ENCODE peak calls at places on chromosomes 3 and 15, in seven cellular contexts. R is HCT116, L is stomach, X is H1, M is HepG2, H is IMR-90, U is heart left ventricle. O is an unnamed sample. For H3K4me1, the result is how much of the 10 kb centered on the place peaks cover.

GRCh38 chr3:89380006-89380405 is 272.6 kb downstream of the EPHA3 start:
- DNase-seq in R (no peak), L (no peak), X (no peak), M (no peak), H (peak), U (no peak), O (no peak)

GRCh38 chr3:30625541-30626438 is 19.4 kb downstream of the TGFBR2 start:
- DNase-seq in R (peak), L (no peak), X (no peak), M (peak), H (peak), U (no peak), O (no peak)

GRCh38 chr3:171457263-171458055 is 2.7 kb downstream of the TNIK start:
- DNase-seq in R (no peak), L (no peak), X (no peak), M (no peak), H (no peak), U (no peak), O (no peak)

GRCh38 chr15:58448906-58449305 is 17.1 kb downstream of the LIPC start:
- DNase-seq in R (no peak), L (no peak), X (no peak), M (no peak), H (no peak), U (no peak), O (no peak)

GRCh38 chr3:172630316-172630715 is 80.6 kb downstream of the NCEH1 start:
- DNase-seq in R (no peak), L (no peak), X (no peak), M (no peak), H (no peak), U (no peak), O (no peak)

GRCh38 chr3:31294430-31295149 is 238.1 kb upstream of the STT3B start:
- DNase-seq in R (no peak), L (no peak), X (no peak), M (no peak), H (peak), U (no peak), O (no peak)

GRCh38 chr15:79122943-79123342 is 32.4 kb upstream of the RASGRF1 start:
- DNase-seq in R (no peak), L (no peak), X (no peak), M (no peak), H (no peak), U (no peak), O (no peak)

GRCh38 chr3:30426319-30426993 is 179.9 kb upstream of the TGFBR2 start:
- DNase-seq in R (no peak), L (no peak), X (no peak), M (no peak), H (peak), U (peak), O (peak)

GRCh38 chr15:66169023-66169422 is 84.5 kb downstream of the MEGF11 start:
- DNase-seq in R (no peak), L (no peak), X (no peak), M (no peak), H (no peak), U (no peak), O (no peak)

GRCh38 chr15:76158250-76158649 is 98.5 kb downstream of the TMEM266 start:
- DNase-seq in R (no peak), L (no peak), X (no peak), M (no peak), H (no peak), U (no peak), O (no peak)

GRCh38 chr3:101577276-101577675 is 3.3 kb downstream of the PCNP start:
- DNase-seq in R (no peak), L (no peak), X (no peak), M (no peak), H (no peak), U (no peak), O (no peak)

GRCh38 chr15:100733088-100733487 is 130.7 kb downstream of the ASB7 start:
- DNase-seq in R (no peak), L (no peak), X (no peak), M (no peak), H (peak), U (no peak), O (no peak)

GRCh38 chr3:184426691-184427141 is 46.9 kb downstream of the CHRD start:
- DNase-seq in R (no peak), L (no peak), X (no peak), M (no peak), H (no peak), U (no peak), O (no peak)

GRCh38 chr3:73580343-73580742 is 44.4 kb downstream of the PDZRN3 start:
- DNase-seq in R (no peak), L (no peak), X (no peak), M (no peak), H (peak), U (no peak), O (no peak)

GRCh38 chr3:35936571-35936970 is 297.2 kb downstream of the ARPP21 start:
- DNase-seq in R (no peak), L (no peak), X (no peak), M (no peak), H (peak), U (no peak), O (no peak)

GRCh38 chr3:174505266-174505665 is 353.9 kb upstream of the NAALADL2 start:
- DNase-seq in R (no peak), L (no peak), X (no peak), M (no peak), H (no peak), U (no peak), O (no peak)

GRCh38 chr3:113167929-113168771 is 43.2 kb upstream of the BOC start:
- DNase-seq in R (no peak), L (no peak), X (no peak), M (no peak), H (no peak), U (no peak), O (no peak)

GRCh38 chr3:56314842-56315241 is 153.4 kb downstream of the ERC2 start:
- DNase-seq in R (no peak), L (no peak), X (no peak), M (no peak), H (no peak), U (no peak), O (no peak)

GRCh38 chr3:123813876-123814275 is 70.3 kb downstream of the MYLK start:
- DNase-seq in R (no peak), L (no peak), X (no peak), M (no peak), H (no peak), U (no peak), O (no peak)

GRCh38 chr15:85289677-85290365 is 90.6 kb upstream of the AKAP13 start:
- DNase-seq in R (peak), L (peak), X (no peak), M (peak), H (peak), U (no peak), O (peak)

GRCh38 chr15:82064824-82065223 is 19.0 kb upstream of the MEX3B start:
- DNase-seq in R (no peak), L (no peak), X (no peak), M (no peak), H (peak), U (no peak), O (no peak)

GRCh38 chr3:1348547-1348946 is 255.7 kb downstream of the CNTN6 start:
- DNase-seq in R (no peak), L (no peak), X (no peak), M (no peak), H (no peak), U (no peak), O (no peak)

GRCh38 chr3:49181351-49181750 is 10.0 kb downstream of the KLHDC8B start:
- DNase-seq in R (no peak), L (no peak), X (no peak), M (no peak), H (no peak), U (no peak), O (no peak)

GRCh38 chr3:127448161-127448561 is 142.4 kb downstream of the TPRA1 start:
- DNase-seq in R (no peak), L (peak), X (no peak), M (no peak), H (no peak), U (no peak), O (peak)

GRCh38 chr15:80890341-80890972 is 99.2 kb downstream of the MESD start:
- DNase-seq in R (no peak), L (no peak), X (no peak), M (no peak), H (peak), U (no peak), O (no peak)

GRCh38 chr3:194275231-194275671 is 75.9 kb downstream of the CPN2 start:
- DNase-seq in R (no peak), L (no peak), X (no peak), M (no peak), H (no peak), U (no peak), O (peak)

GRCh38 chr3:171058873-171059603 is 32.5 kb upstream of the SLC2A2 start:
- DNase-seq in R (no peak), L (no peak), X (no peak), M (no peak), H (no peak), U (no peak), O (no peak)

GRCh38 chr15:77599899-77600298 is 32.8 kb downstream of the LINGO1 start:
- DNase-seq in R (peak), L (no peak), X (no peak), M (peak), H (peak), U (no peak), O (peak)

GRCh38 chr3:79846148-79846933 is 78.5 kb upstream of the ROBO1 start:
- DNase-seq in R (no peak), L (no peak), X (no peak), M (peak), H (no peak), U (no peak), O (no peak)

GRCh38 chr3:68088216-68088615 is 433.8 kb upstream of the SUCLG2 start:
- DNase-seq in R (no peak), L (no peak), X (no peak), M (no peak), H (no peak), U (no peak), O (no peak)

GRCh38 chr15:94258246-94258645 is 26.9 kb downstream of the MCTP2 start:
- DNase-seq in R (no peak), L (no peak), X (no peak), M (no peak), H (no peak), U (no peak), O (no peak)

GRCh38 chr3:120153294-120153693 is 59.0 kb upstream of the GSK3B start:
- DNase-seq in R (no peak), L (no peak), X (no peak), M (no peak), H (peak), U (no peak), O (no peak)

GRCh38 chr3:187567026-187567425 is 103.2 kb downstream of the SST start:
- DNase-seq in R (no peak), L (no peak), X (no peak), M (no peak), H (peak), U (no peak), O (no peak)

GRCh38 chr15:31304736-31305365 is 21.8 kb upstream of the KLF13 start:
- DNase-seq in R (no peak), L (no peak), X (no peak), M (no peak), H (no peak), U (no peak), O (no peak)

GRCh38 chr3:177256991-177257390 is 59.7 kb upstream of the TBL1XR1 start:
- DNase-seq in R (no peak), L (no peak), X (no peak), M (no peak), H (no peak), U (no peak), O (no peak)

DNA sequence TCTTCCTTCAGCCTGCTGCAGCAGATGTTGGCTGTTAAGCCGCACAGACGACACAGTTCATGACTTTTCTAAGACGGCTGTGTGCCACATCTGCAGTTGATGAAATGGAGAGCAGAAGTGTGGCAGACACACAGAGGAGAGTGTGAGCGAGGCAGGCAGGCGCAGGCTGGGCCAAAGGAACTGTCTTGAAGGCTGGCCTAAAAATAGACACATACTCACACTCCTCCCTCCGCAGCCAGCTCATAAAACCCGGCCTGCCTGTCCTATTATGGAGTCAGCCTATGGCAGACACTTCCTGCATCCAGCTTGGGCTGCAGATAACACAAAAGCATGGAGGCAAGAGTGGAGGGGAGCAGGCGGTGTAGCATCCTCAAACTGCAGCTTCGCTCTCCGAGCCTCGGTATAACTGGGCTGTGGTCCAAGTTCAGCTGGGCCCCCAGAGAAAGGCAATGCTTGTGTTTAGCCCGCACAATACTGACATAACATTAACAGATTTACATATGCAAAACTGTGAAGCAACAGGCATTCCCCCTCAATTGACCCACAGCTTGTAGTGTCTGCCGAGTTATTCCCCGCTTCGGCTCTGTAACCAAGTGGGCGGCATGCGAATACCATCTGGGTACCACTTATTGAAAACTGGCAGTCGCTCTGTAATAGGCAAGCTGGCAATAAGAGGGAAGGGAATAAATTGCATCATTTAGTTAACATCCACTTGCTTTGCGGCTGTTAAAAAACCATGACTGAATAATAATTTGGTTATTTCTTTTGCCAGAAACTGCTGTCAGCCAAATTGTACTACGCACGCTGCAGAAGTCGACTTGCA is 40.8 kb downstream of the FOXP1 start:
- DNase-seq in R (no peak), L (peak), X (no peak), M (no peak), H (peak), U (peak), O (peak)
- TF ChIP-seq POLR2A in R (no peak), L (no peak), X (no peak), M (no peak), H (no peak), U (no peak), O (no peak)

DNA sequence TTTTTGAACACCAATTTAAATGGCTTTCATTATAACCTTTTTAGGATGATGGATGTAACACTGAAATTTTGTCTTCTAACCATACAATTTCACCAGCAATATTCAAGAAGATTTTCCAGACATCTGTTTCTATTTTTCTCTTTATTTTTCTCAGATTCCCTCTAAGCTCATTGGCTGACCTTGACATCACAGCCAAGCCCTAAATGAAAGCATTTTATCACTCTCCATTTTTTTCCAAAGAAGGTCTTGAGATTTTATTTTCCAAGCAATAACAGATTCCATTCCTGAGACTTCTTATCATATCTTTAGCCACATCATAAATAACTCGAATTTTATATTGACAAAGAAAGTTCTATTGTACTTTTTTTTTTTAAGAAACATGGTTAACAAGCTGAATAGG is 392.6 kb upstream of the THBS1 start:
- DNase-seq in R (no peak), L (no peak), X (no peak), M (no peak), H (no peak), U (no peak), O (no peak)
- H3K4me1 ChIP-seq in R (under half), L (under half), X (under half), M (under half), H (under half), U (under half), O (under half)

GRCh38 chr15:90184786-90185704 is 16.1 kb upstream of the SEMA4B start:
- DNase-seq in R (no peak), L (peak), X (no peak), M (peak), H (no peak), U (peak), O (peak)

GRCh38 chr15:90181781-90182180 is 19.3 kb upstream of the SEMA4B start:
- DNase-seq in R (no peak), L (no peak), X (no peak), M (no peak), H (no peak), U (no peak), O (no peak)

GRCh38 chr15:90188914-90189748 is 12.0 kb upstream of the SEMA4B start:
- DNase-seq in R (no peak), L (no peak), X (no peak), M (no peak), H (no peak), U (no peak), O (no peak)

GRCh38 chr15:90187257-90187868 is 13.8 kb upstream of the SEMA4B start:
- DNase-seq in R (no peak), L (no peak), X (no peak), M (no peak), H (no peak), U (no peak), O (no peak)

GRCh38 chr15:90184119-90184785 is 16.9 kb upstream of the SEMA4B start:
- DNase-seq in R (peak), L (peak), X (no peak), M (peak), H (no peak), U (peak), O (peak)
- TF ChIP-seq POLR2A in R (no peak), L (no peak), X (no peak), M (no peak), H (no peak), U (no peak), O (peak)

GRCh38 chr15:62104406-62104805 is 37.6 kb downstream of the C2CD4A start:
- DNase-seq in R (no peak), L (no peak), X (no peak), M (no peak), H (no peak), U (no peak), O (no peak)

GRCh38 chr15:62103431-62103830 is 36.7 kb downstream of the C2CD4A start:
- DNase-seq in R (no peak), L (no peak), X (no peak), M (no peak), H (no peak), U (no peak), O (no peak)

GRCh38 chr15:62107561-62108110 is 40.9 kb downstream of the C2CD4A start:
- DNase-seq in R (no peak), L (no peak), X (no peak), M (no peak), H (peak), U (no peak), O (no peak)

GRCh38 chr15:62105266-62105665 is 38.5 kb downstream of the C2CD4A start:
- DNase-seq in R (no peak), L (no peak), X (no peak), M (no peak), H (no peak), U (no peak), O (no peak)

GRCh38 chr15:62104846-62105245 is 38.1 kb downstream of the C2CD4A start:
- DNase-seq in R (no peak), L (no peak), X (no peak), M (no peak), H (no peak), U (no peak), O (no peak)
- H3K4me1 ChIP-seq in R (under half), L (under half), X (under half), M (under half), H (under half), U (under half), O (under half)

GRCh38 chr3:195337747-195338146 is 66.8 kb upstream of the XXYLT1 start:
- DNase-seq in R (no peak), L (no peak), X (no peak), M (no peak), H (no peak), U (no peak), O (no peak)

GRCh38 chr3:195334967-195335366 is 64.0 kb upstream of the XXYLT1 start:
- DNase-seq in R (no peak), L (no peak), X (no peak), M (no peak), H (no peak), U (no peak), O (no peak)
- TF ChIP-seq POLR2A in R (no peak), L (no peak), X (no peak), M (no peak), H (no peak), U (no peak), O (no peak)

O was measured in adrenal gland.